ENCODE peak calls at places on chromosome 18, in nine cellular contexts. One of them, this sample, is unnamed.

GRCh38 chr18:21179590-21180220 is 62.3 kb upstream of the GREB1L start:
- DNase-seq in Calu3: peak
- DNase-seq in heart right ventricle: peak
- DNase-seq in upper lobe of right lung: no peak
- DNase-seq in heart left ventricle: peak
- DNase-seq in NB4: peak
- DNase-seq in fibroblast of lung: peak
- DNase-seq in H9: peak
- DNase-seq in cardiac fibroblast: peak
- DNase-seq in this sample: peak

GRCh38 chr18:42185486-42185885 is 230.5 kb downstream of the PIK3C3 start:
- DNase-seq in Calu3: no peak
- DNase-seq in heart right ventricle: no peak
- DNase-seq in upper lobe of right lung: no peak
- DNase-seq in heart left ventricle: no peak
- DNase-seq in NB4: no peak
- DNase-seq in fibroblast of lung: no peak
- DNase-seq in H9: no peak
- DNase-seq in cardiac fibroblast: no peak
- DNase-seq in this sample: no peak

GRCh38 chr18:11729556-11729955 is 40.5 kb downstream of the GNAL start:
- DNase-seq in Calu3: no peak
- DNase-seq in heart right ventricle: no peak
- DNase-seq in upper lobe of right lung: no peak
- DNase-seq in heart left ventricle: no peak
- DNase-seq in NB4: no peak
- DNase-seq in fibroblast of lung: no peak
- DNase-seq in H9: no peak
- DNase-seq in cardiac fibroblast: no peak
- DNase-seq in this sample: no peak

GRCh38 chr18:73674466-73674865 is 473.2 kb downstream of the FBXO15 start:
- DNase-seq in Calu3: no peak
- DNase-seq in heart right ventricle: no peak
- DNase-seq in upper lobe of right lung: no peak
- DNase-seq in heart left ventricle: no peak
- DNase-seq in NB4: no peak
- DNase-seq in fibroblast of lung: peak
- DNase-seq in H9: no peak
- DNase-seq in cardiac fibroblast: no peak
- DNase-seq in this sample: no peak

GRCh38 chr18:62080172-62080571 is 106.7 kb downstream of the PIGN start:
- DNase-seq in Calu3: no peak
- DNase-seq in heart right ventricle: no peak
- DNase-seq in upper lobe of right lung: no peak
- DNase-seq in heart left ventricle: no peak
- DNase-seq in NB4: no peak
- DNase-seq in fibroblast of lung: no peak
- DNase-seq in H9: no peak
- DNase-seq in cardiac fibroblast: no peak
- DNase-seq in this sample: no peak

GRCh38 chr18:8946046-8946838 is 156.3 kb upstream of the NDUFV2 start:
- DNase-seq in Calu3: no peak
- DNase-seq in heart right ventricle: no peak
- DNase-seq in upper lobe of right lung: no peak
- DNase-seq in heart left ventricle: no peak
- DNase-seq in NB4: no peak
- DNase-seq in fibroblast of lung: peak
- DNase-seq in H9: no peak
- DNase-seq in cardiac fibroblast: peak
- DNase-seq in this sample: no peak

GRCh38 chr18:75124967-75125358 is 84.0 kb downstream of the PTGR3 start:
- DNase-seq in Calu3: no peak
- DNase-seq in heart right ventricle: no peak
- DNase-seq in upper lobe of right lung: no peak
- DNase-seq in heart left ventricle: no peak
- DNase-seq in NB4: no peak
- DNase-seq in fibroblast of lung: no peak
- DNase-seq in H9: no peak
- DNase-seq in cardiac fibroblast: no peak
- DNase-seq in this sample: no peak

GRCh38 chr18:9762561-9762960 is 54.5 kb downstream of the RAB31 start:
- DNase-seq in Calu3: no peak
- DNase-seq in heart right ventricle: no peak
- DNase-seq in upper lobe of right lung: no peak
- DNase-seq in heart left ventricle: no peak
- DNase-seq in NB4: no peak
- DNase-seq in fibroblast of lung: no peak
- DNase-seq in H9: no peak
- DNase-seq in cardiac fibroblast: no peak
- DNase-seq in this sample: no peak

GRCh38 chr18:3441290-3441689 is 8.7 kb upstream of the TGIF1 start:
- DNase-seq in Calu3: peak
- DNase-seq in heart right ventricle: peak
- DNase-seq in upper lobe of right lung: no peak
- DNase-seq in heart left ventricle: peak
- DNase-seq in NB4: peak
- DNase-seq in fibroblast of lung: no peak
- DNase-seq in H9: peak
- DNase-seq in cardiac fibroblast: peak
- DNase-seq in this sample: no peak

GRCh38 chr18:8696749-8697211 is 8.6 kb upstream of the MTCL1 start:
- DNase-seq in Calu3: peak
- DNase-seq in heart right ventricle: peak
- DNase-seq in upper lobe of right lung: peak
- DNase-seq in heart left ventricle: peak
- DNase-seq in NB4: peak
- DNase-seq in fibroblast of lung: peak
- DNase-seq in H9: peak
- DNase-seq in cardiac fibroblast: peak
- DNase-seq in this sample: peak

GRCh38 chr18:29644276-29644675 is 1398.3 kb downstream of the DSC3 start:
- DNase-seq in Calu3: no peak
- DNase-seq in heart right ventricle: no peak
- DNase-seq in upper lobe of right lung: no peak
- DNase-seq in heart left ventricle: no peak
- DNase-seq in NB4: no peak
- DNase-seq in fibroblast of lung: peak
- DNase-seq in H9: no peak
- DNase-seq in cardiac fibroblast: peak
- DNase-seq in this sample: no peak

GRCh38 chr18:3726241-3726951 is 276.4 kb downstream of the TGIF1 start:
- DNase-seq in Calu3: no peak
- DNase-seq in heart right ventricle: no peak
- DNase-seq in upper lobe of right lung: no peak
- DNase-seq in heart left ventricle: no peak
- DNase-seq in NB4: no peak
- DNase-seq in fibroblast of lung: no peak
- DNase-seq in H9: no peak
- DNase-seq in cardiac fibroblast: no peak
- DNase-seq in this sample: no peak

GRCh38 chr18:75586576-75586975 is 159.1 kb upstream of the SMIM21 start:
- DNase-seq in Calu3: no peak
- DNase-seq in heart right ventricle: no peak
- DNase-seq in upper lobe of right lung: no peak
- DNase-seq in heart left ventricle: no peak
- DNase-seq in NB4: no peak
- DNase-seq in fibroblast of lung: no peak
- DNase-seq in H9: no peak
- DNase-seq in cardiac fibroblast: no peak
- DNase-seq in this sample: no peak

GRCh38 chr18:398866-399637 is 101.4 kb downstream of the COLEC12 start:
- DNase-seq in Calu3: no peak
- DNase-seq in heart right ventricle: no peak
- DNase-seq in upper lobe of right lung: no peak
- DNase-seq in heart left ventricle: no peak
- DNase-seq in NB4: no peak
- DNase-seq in fibroblast of lung: no peak
- DNase-seq in H9: no peak
- DNase-seq in cardiac fibroblast: no peak
- DNase-seq in this sample: no peak

GRCh38 chr18:7577706-7578105 is 10.6 kb downstream of the PTPRM start:
- DNase-seq in Calu3: no peak
- DNase-seq in heart right ventricle: no peak
- DNase-seq in upper lobe of right lung: no peak
- DNase-seq in heart left ventricle: no peak
- DNase-seq in NB4: no peak
- DNase-seq in fibroblast of lung: peak
- DNase-seq in H9: peak
- DNase-seq in cardiac fibroblast: peak
- DNase-seq in this sample: no peak

GRCh38 chr18:2903006-2903405 is 56.2 kb downstream of the EMILIN2 start:
- DNase-seq in Calu3: no peak
- DNase-seq in heart right ventricle: peak
- DNase-seq in upper lobe of right lung: no peak
- DNase-seq in heart left ventricle: peak
- DNase-seq in NB4: no peak
- DNase-seq in fibroblast of lung: peak
- DNase-seq in H9: no peak
- DNase-seq in cardiac fibroblast: peak
- DNase-seq in this sample: no peak

GRCh38 chr18:13386891-13387801 is 168.6 kb downstream of the LDLRAD4 start:
- DNase-seq in Calu3: no peak
- DNase-seq in heart right ventricle: no peak
- DNase-seq in upper lobe of right lung: no peak
- DNase-seq in heart left ventricle: no peak
- DNase-seq in NB4: no peak
- DNase-seq in fibroblast of lung: no peak
- DNase-seq in H9: no peak
- DNase-seq in cardiac fibroblast: no peak
- DNase-seq in this sample: no peak

GRCh38 chr18:58682429-58683069 is 11.3 kb downstream of the MALT1 start:
- DNase-seq in Calu3: peak
- DNase-seq in heart right ventricle: peak
- DNase-seq in upper lobe of right lung: no peak
- DNase-seq in heart left ventricle: peak
- DNase-seq in NB4: no peak
- DNase-seq in fibroblast of lung: peak
- DNase-seq in H9: no peak
- DNase-seq in cardiac fibroblast: peak
- DNase-seq in this sample: no peak

DNA sequence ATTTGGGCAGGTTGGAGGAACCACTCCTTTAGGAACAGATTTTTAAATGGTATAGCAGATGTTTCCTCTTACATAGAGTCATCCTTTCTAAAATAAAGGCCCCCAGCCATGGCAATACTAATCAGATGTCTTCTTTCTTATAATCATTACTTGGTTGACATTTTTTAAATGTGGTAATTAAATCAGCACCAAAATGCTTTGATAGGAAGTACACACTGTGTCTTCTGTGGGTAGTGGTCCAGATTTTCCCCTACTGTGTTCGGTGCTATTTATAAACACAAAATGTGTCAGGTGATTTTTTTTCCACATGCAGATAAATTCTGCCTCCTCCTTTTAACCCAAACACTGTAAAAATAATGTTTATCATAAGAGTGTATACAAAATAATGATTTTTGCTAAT is 200.9 kb upstream of the DTNA start:
- DNase-seq in Calu3: no peak
- DNase-seq in heart right ventricle: no peak
- DNase-seq in upper lobe of right lung: no peak
- DNase-seq in heart left ventricle: no peak
- DNase-seq in NB4: no peak
- DNase-seq in fibroblast of lung: no peak
- DNase-seq in H9: no peak
- DNase-seq in cardiac fibroblast: no peak
- DNase-seq in this sample: no peak
- TF ChIP-seq CTCF in Calu3: no peak
- TF ChIP-seq CTCF in heart right ventricle: no peak
- TF ChIP-seq CTCF in upper lobe of right lung: no peak
- TF ChIP-seq CTCF in heart left ventricle: no peak
- TF ChIP-seq CTCF in NB4: no peak
- TF ChIP-seq CTCF in fibroblast of lung: no peak
- TF ChIP-seq CTCF in H9: no peak
- TF ChIP-seq CTCF in cardiac fibroblast: no peak
- TF ChIP-seq CTCF in this sample: no peak

GRCh38 chr18:48667276-48668254 is 128.7 kb downstream of the CTIF start:
- DNase-seq in Calu3: peak
- DNase-seq in heart right ventricle: no peak
- DNase-seq in upper lobe of right lung: peak
- DNase-seq in heart left ventricle: no peak
- DNase-seq in NB4: no peak
- DNase-seq in fibroblast of lung: peak
- DNase-seq in H9: peak
- DNase-seq in cardiac fibroblast: peak
- DNase-seq in this sample: no peak
- TF ChIP-seq CTCF in Calu3: peak
- TF ChIP-seq CTCF in heart right ventricle: peak
- TF ChIP-seq CTCF in upper lobe of right lung: no peak
- TF ChIP-seq CTCF in heart left ventricle: no peak
- TF ChIP-seq CTCF in NB4: peak
- TF ChIP-seq CTCF in fibroblast of lung: peak
- TF ChIP-seq CTCF in H9: peak
- TF ChIP-seq CTCF in cardiac fibroblast: peak
- TF ChIP-seq CTCF in this sample: no peak

GRCh38 chr18:46071894-46072867 is at the start of gene PSTPIP2:
- DNase-seq in Calu3: peak
- DNase-seq in heart right ventricle: peak
- DNase-seq in upper lobe of right lung: peak
- DNase-seq in heart left ventricle: peak
- DNase-seq in NB4: no peak
- DNase-seq in fibroblast of lung: peak
- DNase-seq in H9: peak
- DNase-seq in cardiac fibroblast: peak
- DNase-seq in this sample: peak
- TF ChIP-seq CTCF in Calu3: no peak
- TF ChIP-seq CTCF in heart right ventricle: no peak
- TF ChIP-seq CTCF in upper lobe of right lung: no peak
- TF ChIP-seq CTCF in heart left ventricle: no peak
- TF ChIP-seq CTCF in NB4: no peak
- TF ChIP-seq CTCF in fibroblast of lung: no peak
- TF ChIP-seq CTCF in H9: peak
- TF ChIP-seq CTCF in cardiac fibroblast: peak
- TF ChIP-seq CTCF in this sample: no peak

GRCh38 chr18:24114924-24115549 is 23.8 kb upstream of the CABYR start:
- DNase-seq in Calu3: no peak
- DNase-seq in heart right ventricle: no peak
- DNase-seq in upper lobe of right lung: no peak
- DNase-seq in heart left ventricle: no peak
- DNase-seq in NB4: no peak
- DNase-seq in fibroblast of lung: no peak
- DNase-seq in H9: no peak
- DNase-seq in cardiac fibroblast: no peak
- DNase-seq in this sample: no peak

GRCh38 chr18:24115628-24116027 is 23.2 kb upstream of the CABYR start:
- DNase-seq in Calu3: no peak
- DNase-seq in heart right ventricle: no peak
- DNase-seq in upper lobe of right lung: no peak
- DNase-seq in heart left ventricle: no peak
- DNase-seq in NB4: peak
- DNase-seq in fibroblast of lung: no peak
- DNase-seq in H9: no peak
- DNase-seq in cardiac fibroblast: no peak
- DNase-seq in this sample: no peak

GRCh38 chr18:24111936-24112335 is 26.9 kb upstream of the CABYR start:
- DNase-seq in Calu3: peak
- DNase-seq in heart right ventricle: no peak
- DNase-seq in upper lobe of right lung: no peak
- DNase-seq in heart left ventricle: no peak
- DNase-seq in NB4: no peak
- DNase-seq in fibroblast of lung: no peak
- DNase-seq in H9: no peak
- DNase-seq in cardiac fibroblast: no peak
- DNase-seq in this sample: no peak

GRCh38 chr18:24112874-24113615 is 25.8 kb upstream of the CABYR start:
- DNase-seq in Calu3: peak
- DNase-seq in heart right ventricle: no peak
- DNase-seq in upper lobe of right lung: no peak
- DNase-seq in heart left ventricle: no peak
- DNase-seq in NB4: no peak
- DNase-seq in fibroblast of lung: peak
- DNase-seq in H9: no peak
- DNase-seq in cardiac fibroblast: peak
- DNase-seq in this sample: no peak

GRCh38 chr18:24112464-24112863 is 26.4 kb upstream of the CABYR start:
- DNase-seq in Calu3: no peak
- DNase-seq in heart right ventricle: no peak
- DNase-seq in upper lobe of right lung: no peak
- DNase-seq in heart left ventricle: no peak
- DNase-seq in NB4: no peak
- DNase-seq in fibroblast of lung: no peak
- DNase-seq in H9: no peak
- DNase-seq in cardiac fibroblast: no peak
- DNase-seq in this sample: no peak
- TF ChIP-seq CTCF in Calu3: no peak
- TF ChIP-seq CTCF in heart right ventricle: no peak
- TF ChIP-seq CTCF in upper lobe of right lung: no peak
- TF ChIP-seq CTCF in heart left ventricle: no peak
- TF ChIP-seq CTCF in NB4: no peak
- TF ChIP-seq CTCF in fibroblast of lung: no peak
- TF ChIP-seq CTCF in H9: no peak
- TF ChIP-seq CTCF in cardiac fibroblast: no peak
- TF ChIP-seq CTCF in this sample: no peak